ENCODE peak calls at places on chromosomes 3 and 15, in eight cellular contexts. H is endothelial cell, K is glomerular endothelial cell, Y is heart right ventricle, C is DMS53, G is epithelial cell of esophagus, N is EH, M is fibroblast of lung. E is an unnamed sample.

GRCh38 chr3:142418926-142419592 is 28.8 kb downstream of the XRN1 start:
- DNase-seq in M (no peak), Y (no peak), C (no peak), N (no peak), K (no peak), G (no peak), H (no peak), E (no peak)

GRCh38 chr3:140910860-140911259 is 30.8 kb upstream of the SLC25A36 start:
- DNase-seq in G (no peak), M (peak), H (peak), Y (no peak), K (no peak), N (peak), C (peak), E (peak)

GRCh38 chr15:66948294-66948693 is 117.1 kb upstream of the SMAD3 start:
- DNase-seq in Y (no peak), N (peak), M (peak), C (no peak), K (no peak), G (peak), H (no peak), E (peak)

GRCh38 chr15:31255732-31256384 is 70.8 kb upstream of the KLF13 start:
- DNase-seq in Y (no peak), K (no peak), G (no peak), M (no peak), H (no peak), N (no peak), C (no peak), E (no peak)

GRCh38 chr3:155958676-155959075 is 88.2 kb downstream of the GMPS start:
- DNase-seq in C (no peak), M (no peak), H (no peak), G (no peak), K (no peak), Y (no peak), N (no peak), E (no peak)

GRCh38 chr15:84761534-84762190 is 13.3 kb downstream of the ZNF592 start:
- DNase-seq in C (no peak), G (no peak), Y (no peak), H (no peak), N (peak), M (no peak), K (no peak), E (no peak)

GRCh38 chr15:67240235-67241131 is 14.0 kb downstream of the AAGAB start:
- DNase-seq in G (peak), H (no peak), N (no peak), K (no peak), C (peak), M (no peak), Y (no peak), E (peak)

GRCh38 chr3:37072892-37073291 is 79.6 kb downstream of the MLH1 start:
- DNase-seq in M (peak), Y (no peak), H (no peak), G (peak), K (peak), C (no peak), N (peak), E (peak)

GRCh38 chr15:32866486-32867312 is 148.9 kb downstream of the GREM1 start:
- DNase-seq in N (peak), M (no peak), G (no peak), H (no peak), Y (no peak), K (no peak), C (peak), E (peak)

GRCh38 chr15:63050737-63051700 is 8.5 kb downstream of the TPM1 start:
- DNase-seq in G (no peak), Y (no peak), K (no peak), C (no peak), H (no peak), N (peak), M (peak), E (peak)

GRCh38 chr15:57231559-57231958 is 144.7 kb upstream of the CGNL1 start:
- DNase-seq in N (no peak), M (no peak), Y (no peak), C (no peak), H (no peak), G (no peak), K (no peak), E (no peak)

GRCh38 chr3:36944012-36944640 is 728 bp downstream of the TRANK1 start:
- DNase-seq in M (peak), N (peak), K (no peak), H (peak), Y (peak), C (peak), G (peak), E (peak)

GRCh38 chr3:9043063-9043462 is 79.8 kb upstream of the RAD18 start:
- DNase-seq in G (no peak), C (no peak), N (no peak), M (no peak), H (no peak), Y (no peak), K (no peak), E (no peak)

GRCh38 chr3:126548556-126549466 is 9.9 kb downstream of the C3orf22 start:
- DNase-seq in K (no peak), N (no peak), G (no peak), M (no peak), H (peak), Y (no peak), C (no peak), E (no peak)